ENCODE peak calls at places on chromosomes 3 and 15, in ten cellular contexts. Z is stomach, Q is dorsolateral prefrontal cortex, O is fibroblast of mammary gland, J is IMR-90, N is GM13977, B is neural progenitor cell, E is adrenal gland, V is endothelial cell, T is epithelial cell of proximal tubule. L is an unnamed sample.

GRCh38 chr15:49718234-49718633 is 97.4 kb downstream of the DTWD1 start:
- DNase-seq in Z (no peak), Q (no peak), O (peak; percentile 84), J (peak; percentile 69), N (no peak), B (no peak), E (no peak), V (no peak), T (no peak), L (no peak)

GRCh38 chr3:193132247-193132646 is 108.8 kb upstream of the PLAAT1 start:
- DNase-seq in Z (no peak), Q (no peak), O (peak; percentile 77), J (no peak), N (no peak), B (no peak), E (no peak), V (no peak), T (no peak), L (no peak)

GRCh38 chr3:54188176-54188791 is 65.9 kb downstream of the CACNA2D3 start:
- DNase-seq in Z (peak; percentile 42), Q (no peak), O (peak; percentile 38), J (peak; percentile 34), N (peak; percentile 45), B (peak; percentile 90), E (peak; percentile 52), V (peak; percentile 72), T (peak; percentile 22), L (peak; percentile 50)

GRCh38 chr15:63453181-63453905 is 51.0 kb upstream of the USP3 start:
- DNase-seq in Z (no peak), Q (no peak), O (no peak), J (no peak), N (no peak), B (no peak), E (no peak), V (no peak), T (no peak), L (no peak)

GRCh38 chr3:146156060-146156459 is 4.9 kb downstream of the PLOD2 start:
- DNase-seq in Z (no peak), Q (no peak), O (peak; percentile 57), J (no peak), N (no peak), B (no peak), E (no peak), V (no peak), T (no peak), L (no peak)

GRCh38 chr3:132561003-132561402 is 36.1 kb upstream of the ACKR4 start:
- DNase-seq in Z (no peak), Q (no peak), O (no peak), J (no peak), N (no peak), B (peak; percentile 41), E (no peak), V (no peak), T (no peak), L (no peak)

GRCh38 chr3:36493051-36493450 is 112.7 kb downstream of the STAC start:
- DNase-seq in Z (no peak), Q (no peak), O (no peak), J (no peak), N (no peak), B (no peak), E (no peak), V (no peak), T (peak; percentile 62), L (no peak)

GRCh38 chr3:97694876-97695275 is 69.7 kb upstream of the ARL6 start:
- DNase-seq in Z (no peak), Q (no peak), O (no peak), J (no peak), N (no peak), B (no peak), E (no peak), V (no peak), T (no peak), L (no peak)

GRCh38 chr15:63403254-63403945 is 21.8 kb upstream of the CA12 start:
- DNase-seq in Z (no peak), Q (no peak), O (no peak), J (no peak), N (no peak), B (no peak), E (no peak), V (no peak), T (no peak), L (no peak)

GRCh38 chr3:56753206-56753605 is 48.5 kb downstream of the ARHGEF3 start:
- DNase-seq in Z (no peak), Q (no peak), O (peak; percentile 62), J (peak; percentile 40), N (peak; percentile 67), B (no peak), E (no peak), V (no peak), T (no peak), L (peak; percentile 61)

GRCh38 chr15:80093854-80094418 is 34.5 kb downstream of the ZFAND6 start:
- DNase-seq in Z (peak; percentile 53), Q (no peak), O (peak; percentile 27), J (no peak), N (no peak), B (peak; percentile 16), E (peak; percentile 73), V (no peak), T (no peak), L (no peak)

GRCh38 chr3:119630562-119631329 is 29.6 kb downstream of the POPDC2 start:
- DNase-seq in Z (no peak), Q (no peak), O (peak; percentile 85), J (peak; percentile 83), N (no peak), B (no peak), E (peak; percentile 65), V (no peak), T (no peak), L (no peak)

GRCh38 chr3:50320853-50321145 is 1.7 kb downstream of the HYAL2 start:
- DNase-seq in Z (no peak), Q (no peak), O (no peak), J (no peak), N (no peak), B (no peak), E (no peak), V (no peak), T (no peak), L (no peak)

DNA sequence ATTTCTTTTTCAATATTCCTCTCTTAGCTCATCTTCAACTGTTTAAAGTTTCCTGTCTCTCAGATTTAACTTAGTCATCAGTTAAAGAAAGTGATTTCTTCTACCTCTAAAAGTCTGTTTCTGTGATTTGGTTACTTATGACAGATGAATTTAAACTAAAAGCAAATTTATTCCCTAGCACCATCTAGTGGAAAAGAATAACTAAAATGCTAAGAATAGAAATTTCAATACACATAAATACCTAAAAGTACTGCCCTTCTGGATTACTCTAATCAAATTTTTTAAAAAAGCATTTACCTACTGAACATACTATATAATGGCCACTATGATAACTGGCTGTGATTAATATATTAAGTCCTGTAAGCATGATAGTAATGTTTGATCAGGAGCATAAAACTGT is 14.0 kb upstream of the ZCWPW2 start:
- DNase-seq in Z (no peak), Q (no peak), O (peak; percentile 26), J (peak; percentile 4), N (no peak), B (no peak), E (no peak), V (no peak), T (no peak), L (no peak)
- TF ChIP-seq CTCF in Z (no peak), Q (peak; percentile 50), O (peak; percentile 23), J (peak; percentile 27), N (peak; percentile 25), B (peak; percentile 15), E (peak; percentile 25), V (no peak), T (no peak), L (no peak)

DNA sequence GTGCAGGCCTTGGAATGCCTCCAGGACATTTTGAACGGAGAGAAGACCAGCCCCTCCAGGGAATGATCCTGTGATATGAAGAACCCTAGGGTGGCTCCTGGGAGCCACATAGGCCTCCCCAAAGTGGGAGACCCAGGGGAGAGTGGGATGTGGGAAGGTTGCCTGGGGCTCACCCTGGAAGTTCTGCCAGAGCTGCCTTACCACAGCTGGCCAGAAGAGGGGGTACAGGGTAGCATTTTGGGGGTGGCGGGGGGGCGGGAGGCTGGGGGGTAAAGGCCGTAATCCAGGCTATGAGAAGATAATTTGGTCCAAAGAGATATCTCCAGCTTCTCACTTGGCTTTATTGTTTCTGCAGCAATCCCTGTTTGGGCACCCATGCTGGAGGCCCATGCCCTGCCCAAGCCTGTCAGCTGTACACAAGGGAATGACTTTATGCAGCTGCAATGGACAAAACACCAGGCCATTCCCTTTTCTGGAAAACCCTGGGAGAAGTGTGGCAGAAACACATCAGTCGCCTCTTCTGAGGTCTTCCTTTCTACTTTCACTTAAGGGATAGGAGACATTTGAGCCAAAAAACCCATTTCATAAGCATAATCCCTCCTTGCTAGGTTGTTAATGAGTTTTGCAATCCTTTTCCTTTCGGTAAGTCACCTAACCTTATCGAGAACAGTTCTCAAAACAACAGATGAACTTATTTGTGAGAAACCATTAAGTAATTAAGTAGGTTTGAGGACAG is 11.0 kb upstream of the MUSTN1 start:
- DNase-seq in Z (no peak), Q (no peak), O (no peak), J (no peak), N (no peak), B (peak; percentile 19), E (no peak), V (no peak), T (no peak), L (no peak)
- TF ChIP-seq CTCF in Z (peak; percentile 49), Q (peak; percentile 63), O (peak; percentile 32), J (peak; percentile 23), N (peak; percentile 26), B (peak; percentile 53), E (no peak), V (peak; percentile 57), T (peak; percentile 44), L (peak; percentile 27)

GRCh38 chr3:151230644-151231043 is 27.6 kb upstream of the GPR171 start:
- DNase-seq in Z (no peak), Q (no peak), O (no peak), J (no peak), N (peak; percentile 33), B (no peak), E (no peak), V (no peak), T (no peak), L (peak; percentile 50)

GRCh38 chr3:151234825-151235224 is 31.8 kb upstream of the GPR171 start:
- DNase-seq in Z (no peak), Q (no peak), O (no peak), J (no peak), N (no peak), B (no peak), E (no peak), V (no peak), T (no peak), L (no peak)

GRCh38 chr3:151232991-151233390 is 30.0 kb upstream of the GPR171 start:
- DNase-seq in Z (no peak), Q (no peak), O (no peak), J (no peak), N (no peak), B (no peak), E (no peak), V (no peak), T (no peak), L (no peak)

GRCh38 chr3:151236316-151236715 is 33.3 kb upstream of the GPR171 start:
- DNase-seq in Z (no peak), Q (no peak), O (no peak), J (peak; percentile 24), N (no peak), B (no peak), E (no peak), V (no peak), T (no peak), L (no peak)
- TF ChIP-seq CTCF in Z (no peak), Q (no peak), O (no peak), J (no peak), N (no peak), B (no peak), E (no peak), V (no peak), T (no peak), L (no peak)

GRCh38 chr15:77871838-77872371 is 205.6 kb downstream of the TBC1D2B start:
- DNase-seq in Z (no peak), Q (no peak), O (no peak), J (no peak), N (no peak), B (peak; percentile 30), E (no peak), V (peak; percentile 26), T (no peak), L (no peak)
- TF ChIP-seq CTCF in Z (no peak), Q (no peak), O (no peak), J (no peak), N (no peak), B (peak; percentile 47), E (no peak), V (peak; percentile 30), T (peak; percentile 42), L (no peak)